ENCODE peak calls at places on chromosome 3, in nine cellular contexts. X, K, P, I, M, N, J, B and Q are unnamed samples.

GRCh38 chr3:67875338-67875737 is 220.9 kb upstream of the SUCLG2 start:
- DNase-seq in I (no peak), J (no peak), P (no peak), B (no peak), K (no peak), N (no peak), M (peak), X (peak), Q (peak)

GRCh38 chr3:94525039-94525438 is 462.2 kb downstream of the NSUN3 start:
- DNase-seq in K (peak), B (no peak), M (no peak), X (peak), J (no peak), P (peak), N (no peak), I (no peak), Q (peak)

GRCh38 chr3:101011086-101011485 is 17.9 kb upstream of the ABI3BP start:
- DNase-seq in M (no peak), N (no peak), X (no peak), J (no peak), K (no peak), B (no peak), P (no peak), I (no peak), Q (peak)

GRCh38 chr3:13018561-13019242 is 54.5 kb downstream of the IQSEC1 start:
- DNase-seq in B (peak), P (no peak), K (no peak), J (no peak), X (no peak), M (peak), I (no peak), N (no peak), Q (no peak)

GRCh38 chr3:115551091-115551490 is 72.2 kb upstream of the GAP43 start:
- DNase-seq in N (no peak), P (no peak), X (no peak), K (no peak), I (no peak), M (no peak), B (no peak), J (no peak), Q (no peak)

GRCh38 chr3:102514241-102514640 is 79.4 kb downstream of the ZPLD1 start:
- DNase-seq in J (no peak), M (no peak), I (no peak), N (no peak), P (no peak), X (no peak), B (no peak), K (no peak), Q (no peak)

GRCh38 chr3:178078933-178079332 is 457.3 kb upstream of the KCNMB2 start:
- DNase-seq in X (no peak), J (no peak), P (peak), M (peak), N (no peak), B (no peak), K (peak), I (no peak), Q (peak)

GRCh38 chr3:30964612-30965011 is 70.2 kb upstream of the GADL1 start:
- DNase-seq in P (peak), K (no peak), X (no peak), N (no peak), B (no peak), M (no peak), I (no peak), J (no peak), Q (no peak)

DNA sequence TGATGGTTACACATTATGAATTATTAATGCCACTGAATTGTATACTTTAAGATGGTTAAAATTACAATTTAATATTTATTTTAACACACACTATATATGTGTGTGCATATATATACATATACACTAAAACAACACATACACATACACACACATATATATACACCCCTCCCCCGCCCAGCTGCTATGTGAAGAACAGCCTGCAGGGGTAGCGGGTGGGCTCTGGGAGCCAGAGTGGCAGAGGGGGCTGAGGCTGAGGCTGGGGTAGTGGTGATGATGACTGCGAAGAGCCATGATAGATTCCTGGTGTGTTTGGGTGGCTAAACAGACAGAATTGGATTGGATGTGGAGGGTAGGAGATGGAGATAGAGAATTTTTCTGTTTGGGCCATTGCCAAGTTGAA is 39.4 kb upstream of the APEH start:
- DNase-seq in X (no peak), K (no peak), N (no peak), B (no peak), I (no peak), P (no peak), M (no peak), J (no peak), Q (no peak)
- H3K4me3 ChIP-seq in X (no peak), K (no peak), N (no peak), B (no peak), I (no peak), P (no peak), M (no peak), J (no peak), Q (no peak)

GRCh38 chr3:79767194-79767952 is 425 bp downstream of the ROBO1 start:
- DNase-seq in I (no peak), J (no peak), K (peak), X (no peak), M (no peak), B (no peak), N (no peak), P (no peak), Q (no peak)
- TF ChIP-seq CTCF in I (no peak), J (no peak), K (no peak), X (no peak), M (no peak), B (no peak), N (no peak), P (no peak), Q (no peak)

GRCh38 chr3:133669949-133670524 is 8.3 kb upstream of the TOPBP1 start:
- DNase-seq in B (no peak), J (no peak), M (no peak), X (no peak), P (no peak), I (no peak), N (no peak), K (no peak), Q (no peak)

GRCh38 chr3:133674290-133674912 is 12.7 kb upstream of the TOPBP1 start:
- DNase-seq in M (no peak), X (no peak), N (no peak), K (no peak), P (no peak), B (no peak), J (no peak), I (no peak), Q (no peak)

GRCh38 chr3:133673746-133674145 is 12.0 kb upstream of the TOPBP1 start:
- DNase-seq in N (no peak), X (no peak), B (no peak), K (no peak), I (no peak), J (no peak), P (no peak), M (no peak), Q (no peak)

GRCh38 chr3:133670525-133670995 is 8.8 kb upstream of the TOPBP1 start:
- DNase-seq in M (no peak), N (no peak), I (no peak), P (no peak), B (no peak), X (no peak), K (no peak), J (no peak), Q (no peak)

DNA sequence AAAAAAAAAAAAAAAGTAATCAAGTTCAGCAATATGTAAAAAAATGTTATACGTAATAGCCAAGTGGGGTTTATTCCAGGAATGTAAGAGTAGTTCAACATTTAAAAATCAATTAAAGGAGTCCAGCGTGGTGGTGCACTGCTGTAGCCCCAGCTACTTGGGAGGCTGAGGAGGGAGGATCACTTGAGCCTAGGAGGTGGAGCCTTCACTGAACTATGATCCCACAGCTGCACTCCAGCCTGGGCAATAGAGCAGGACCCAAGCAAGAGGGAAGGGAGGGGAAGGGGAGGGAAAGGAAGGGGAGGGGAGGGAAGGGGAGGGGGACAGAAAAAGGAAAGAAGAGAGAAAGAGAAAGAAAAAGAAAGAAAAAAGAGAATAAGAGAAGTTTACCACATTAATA is 10.7 kb upstream of the TOPBP1 start:
- DNase-seq in J (no peak), I (no peak), K (no peak), P (no peak), X (no peak), M (no peak), N (no peak), B (no peak), Q (no peak)
- H3K4me3 ChIP-seq in J (no peak), I (no peak), K (no peak), P (no peak), X (no peak), M (no peak), N (no peak), B (no peak), Q (no peak)

GRCh38 chr3:53941945-53942344 is 50.3 kb upstream of the SELENOK start:
- DNase-seq in B (no peak), J (no peak), X (no peak), K (peak), M (no peak), P (no peak), I (no peak), N (no peak), Q (no peak)
- TF ChIP-seq CTCF in B (no peak), J (no peak), X (no peak), K (peak), M (no peak), P (no peak), I (peak), N (no peak), Q (peak)

GRCh38 chr3:131526801-131527347 is 24.1 kb upstream of the MRPL3 start:
- DNase-seq in J (peak), X (peak), N (peak), I (no peak), P (peak), K (peak), B (no peak), M (peak), Q (peak)
- H3K4me3 ChIP-seq in J (no peak), X (peak), N (peak), I (no peak), P (peak), K (peak), B (peak), M (no peak), Q (peak)

GRCh38 chr3:173529062-173529711 is 131.6 kb downstream of the NLGN1 start:
- DNase-seq in B (no peak), X (peak), I (peak), P (peak), N (no peak), J (no peak), M (no peak), K (peak), Q (peak)
- TF ChIP-seq CTCF in B (no peak), X (peak), I (peak), P (peak), N (no peak), J (peak), M (peak), K (peak), Q (peak)